ENCODE peak calls at places on chromosomes 11 and 22, in ten cellular contexts. X is HFFc6, T is A549, F is lower leg skin, E is B cell, Q is fibroblast of the aortic adventitia, D is A673, O is chondrocyte, A is body of pancreas, S is GM20000. V is an unnamed sample.

GRCh38 chr11:34226210-34226609 is 120.8 kb downstream of the NAT10 start:
- DNase-seq in Q (no peak), D (no peak), E (no peak), X (no peak), F (no peak), S (no peak), A (no peak), O (no peak), T (no peak), V (no peak)

GRCh38 chr11:111833524-111833923 is 37.9 kb downstream of the ALG9 start:
- DNase-seq in F (no peak), D (peak; percentile 62), E (no peak), X (peak; percentile 35), Q (no peak), S (no peak), T (no peak), O (no peak), A (no peak), V (peak; percentile 39)

GRCh38 chr22:30422481-30423295 is 2.9 kb upstream of the MTFP1 start:
- DNase-seq in E (no peak), Q (peak; percentile 91), A (peak; percentile 79), X (peak; percentile 94), O (no peak), T (peak; percentile 86), D (peak; percentile 92), S (no peak), F (peak; percentile 94), V (peak; percentile 98)

GRCh38 chr11:36376315-36376887 is 80.3 kb downstream of the PRR5L start:
- DNase-seq in F (no peak), A (no peak), T (peak; percentile 20), D (peak; percentile 80), S (no peak), O (no peak), X (peak; percentile 15), E (peak; percentile 23), Q (peak; percentile 13), V (peak; percentile 19)

GRCh38 chr11:84865257-84865656 is 761.9 kb downstream of the DLG2 start:
- DNase-seq in S (no peak), X (no peak), E (no peak), F (no peak), O (no peak), A (no peak), D (no peak), T (no peak), Q (no peak), V (peak; percentile 41)

GRCh38 chr22:37740455-37741311 is 43.8 kb downstream of the TRIOBP start:
- DNase-seq in A (no peak), D (no peak), T (no peak), O (no peak), E (no peak), Q (no peak), X (no peak), S (no peak), F (no peak), V (no peak)

GRCh38 chr11:106391771-106392412 is 314.4 kb downstream of the AASDHPPT start:
- DNase-seq in F (no peak), X (peak; percentile 31), A (no peak), S (no peak), E (no peak), D (peak; percentile 27), Q (peak; percentile 78), O (no peak), T (no peak), V (peak; percentile 44)

GRCh38 chr22:29480512-29481264 is 670 bp downstream of the NEFH start:
- DNase-seq in F (no peak), S (no peak), A (peak; percentile 9), Q (peak; percentile 50), D (peak; percentile 67), T (no peak), X (no peak), O (no peak), E (peak; percentile 46), V (peak; percentile 58)

GRCh38 chr22:43471186-43471585 is 59.4 kb downstream of the MPPED1 start:
- DNase-seq in D (no peak), X (no peak), T (no peak), Q (no peak), O (no peak), E (no peak), S (no peak), A (no peak), F (no peak), V (no peak)

GRCh38 chr22:40036591-40037225 is 42.0 kb downstream of the FAM83F start:
- DNase-seq in D (peak; percentile 78), O (no peak), F (peak; percentile 86), S (peak; percentile 77), X (peak; percentile 61), Q (peak; percentile 73), A (peak; percentile 68), E (peak; percentile 71), T (peak; percentile 82), V (peak; percentile 77)

GRCh38 chr22:37733625-37734401 is 37.0 kb downstream of the TRIOBP start:
- DNase-seq in O (no peak), X (no peak), D (no peak), Q (no peak), S (no peak), A (peak; percentile 66), T (no peak), E (no peak), F (no peak), V (no peak)

GRCh38 chr11:27864046-27865025 is 164.1 kb upstream of the BDNF start:
- DNase-seq in S (no peak), O (no peak), X (no peak), A (peak; percentile 88), F (no peak), D (no peak), T (no peak), Q (no peak), E (no peak), V (no peak)

GRCh38 chr22:27583930-27584329 is 217.6 kb downstream of the MN1 start:
- DNase-seq in F (no peak), S (no peak), Q (no peak), D (no peak), X (no peak), T (no peak), O (no peak), E (no peak), A (no peak), V (no peak)

DNA sequence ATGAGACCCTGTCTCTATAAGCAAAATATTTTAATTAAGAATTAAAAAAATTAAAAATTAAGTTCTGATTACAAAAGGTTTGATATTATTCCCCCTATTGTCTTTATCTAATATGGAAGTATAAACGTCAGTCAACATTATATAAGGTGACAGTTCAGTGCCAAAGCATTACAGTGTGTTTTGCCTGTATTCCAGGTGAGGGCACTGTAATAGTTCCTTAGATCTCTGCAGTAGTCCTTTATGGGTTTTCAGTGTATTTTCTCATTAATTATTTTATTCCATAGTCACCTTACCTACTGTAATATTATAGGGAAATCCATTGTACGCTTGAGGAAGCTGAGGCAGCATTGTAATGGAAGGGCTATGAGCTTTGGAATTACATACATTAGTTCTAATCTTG is 33.0 kb downstream of the FAR1 start:
- DNase-seq in O (no peak), T (no peak), D (no peak), Q (no peak), X (no peak), E (no peak), S (no peak), A (no peak), F (no peak), V (no peak)
- TF ChIP-seq CTCF in O (no peak), T (peak; percentile 20), D (no peak), Q (no peak), X (no peak), E (no peak), S (no peak), A (no peak), F (no peak), V (no peak)

GRCh38 chr11:120704256-120704750 is 192.8 kb downstream of the GRIK4 start:
- DNase-seq in D (no peak), A (no peak), E (no peak), O (no peak), F (no peak), Q (no peak), X (no peak), T (no peak), S (no peak), V (no peak)
- TF ChIP-seq CTCF in D (no peak), A (no peak), E (no peak), O (no peak), F (no peak), Q (no peak), X (no peak), T (no peak), S (no peak), V (no peak)

GRCh38 chr11:17724020-17724908 is 4.9 kb downstream of the MYOD1 start:
- DNase-seq in F (no peak), T (no peak), S (no peak), O (no peak), Q (no peak), D (no peak), X (no peak), E (no peak), A (no peak), V (no peak)

GRCh38 chr11:17721242-17721999 is 2.0 kb downstream of the MYOD1 start:
- DNase-seq in X (no peak), D (no peak), A (no peak), T (no peak), Q (no peak), F (no peak), E (no peak), S (no peak), O (no peak), V (no peak)

GRCh38 chr11:17719940-17720795 is 797 bp downstream of the MYOD1 start:
- DNase-seq in X (no peak), D (no peak), A (no peak), T (peak; percentile 34), E (no peak), F (no peak), S (no peak), O (no peak), Q (no peak), V (peak; percentile 31)

GRCh38 chr11:17720796-17721171 is 1.4 kb downstream of the MYOD1 start:
- DNase-seq in O (no peak), S (no peak), D (peak; percentile 35), T (no peak), F (no peak), A (no peak), X (no peak), E (no peak), Q (no peak), V (no peak)

DNA sequence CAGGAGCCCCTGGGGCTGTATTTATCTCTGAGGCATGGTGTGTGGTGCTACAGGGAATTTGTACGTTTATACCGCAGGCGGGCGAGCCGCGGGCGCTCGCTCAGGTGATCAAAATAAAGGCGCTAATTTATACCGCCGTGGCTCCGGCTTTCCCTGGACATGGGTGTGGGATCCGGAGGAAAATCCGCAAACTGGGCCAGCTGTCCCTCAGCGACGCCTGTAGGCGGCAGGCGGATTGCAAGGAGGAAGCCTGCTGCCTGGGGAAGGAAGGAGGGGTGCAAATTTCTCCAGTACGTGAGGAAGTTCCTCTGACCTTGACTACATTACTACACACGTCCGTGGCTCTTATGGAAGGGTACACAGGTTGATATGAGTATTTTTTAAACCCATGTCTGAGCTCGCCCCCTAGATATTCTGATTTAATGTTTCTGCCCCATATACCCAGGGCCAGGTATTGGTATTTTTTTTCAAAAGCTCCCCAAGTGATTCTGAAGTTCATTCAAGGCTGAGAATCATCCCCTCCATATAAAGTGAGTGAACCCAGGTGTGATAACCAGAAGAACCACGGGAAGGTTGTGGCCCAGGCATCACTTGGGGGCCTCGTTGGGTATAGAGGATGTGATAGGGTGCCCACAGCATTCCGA is 2.8 kb downstream of the MYOD1 start:
- DNase-seq in Q (peak; percentile 28), T (peak; percentile 56), D (peak; percentile 34), E (no peak), A (peak; percentile 22), S (no peak), X (peak; percentile 11), F (no peak), O (no peak), V (peak; percentile 31)
- TF ChIP-seq CTCF in Q (peak; percentile 58), T (peak; percentile 39), D (peak; percentile 45), E (no peak), A (peak; percentile 24), S (no peak), X (peak; percentile 69), F (no peak), O (peak; percentile 68), V (peak; percentile 57)

GRCh38 chr11:64644348-64645242 is 53.6 kb downstream of the SLC22A12 start:
- DNase-seq in O (no peak), E (no peak), D (no peak), Q (no peak), S (peak; percentile 57), F (peak; percentile 82), T (no peak), X (no peak), A (no peak), V (no peak)
- TF ChIP-seq CTCF in O (peak; percentile 36), E (no peak), D (peak; percentile 24), Q (peak; percentile 24), S (no peak), F (no peak), T (no peak), X (peak; percentile 27), A (no peak), V (peak; percentile 2)

V was measured in fibroblast of mammary gland.